ENCODE peak calls at places on chromosomes 7 and 10, in eight cellular contexts. L is stimulated activated CD4-positive, alpha-beta T cell treated with anti-CD3 and anti-CD28 coated beads, Interleukin-4, amount 100 ng/mL, for 24 hours; X is stimulated activated CD8-positive, alpha-beta memory T cell treated with anti-CD3 and anti-CD28 coated beads, Interleukin-4, amount 100 ng/mL, for 48 hours; J is H7; P is progenitor cell of endocrine pancreas; Y is chondrocyte; N is T-helper 2 cell; W is GM23248. T is an unnamed sample.

GRCh38 chr10:86354761-86355540 is 11.6 kb downstream of the GRID1 start:
- DNase-seq in Y (peak; percentile 65), W (no peak), N (no peak), J (no peak), P (no peak), X (no peak), L (no peak), T (no peak)

GRCh38 chr10:13247784-13248183 is 13.6 kb upstream of the UCMA start:
- DNase-seq in N (no peak), P (no peak), W (no peak), Y (no peak), X (no peak), L (no peak), J (no peak), T (no peak)

GRCh38 chr7:157787275-157787701 is 450.5 kb downstream of the DNAJB6 start:
- DNase-seq in J (no peak), L (no peak), Y (peak; percentile 75), N (no peak), W (no peak), P (no peak), X (no peak), T (no peak)

GRCh38 chr10:56646301-56646700 is 285.2 kb upstream of the ZWINT start:
- DNase-seq in X (no peak), Y (no peak), P (no peak), N (no peak), W (no peak), J (no peak), L (no peak), T (no peak)

GRCh38 chr10:43667317-43667731 is 18.6 kb upstream of the ZNF32 start:
- DNase-seq in P (peak; percentile 28), L (no peak), J (peak; percentile 87), Y (no peak), W (peak; percentile 67), N (no peak), X (no peak), T (peak; percentile 29)

GRCh38 chr10:98430427-98430826 is 15.4 kb upstream of the PYROXD2 start:
- DNase-seq in X (no peak), J (no peak), Y (no peak), P (no peak), W (no peak), N (no peak), L (no peak), T (no peak)

GRCh38 chr10:74282151-74282852 is 131.3 kb downstream of the ADK start:
- DNase-seq in W (peak; percentile 80), L (no peak), J (no peak), Y (no peak), N (no peak), P (no peak), X (no peak), T (peak; percentile 79)

GRCh38 chr10:86730227-86730626 is 26.2 kb upstream of the BMPR1A start:
- DNase-seq in W (no peak), Y (no peak), P (no peak), J (no peak), L (no peak), X (no peak), N (no peak), T (no peak)

GRCh38 chr10:101843032-101843991 is at the start of gene KCNIP2:
- DNase-seq in Y (no peak), N (peak; percentile 44), W (no peak), J (peak; percentile 97), X (peak; percentile 59), P (peak; percentile 41), L (peak; percentile 61), T (no peak)

GRCh38 chr7:1395211-1396070 is 63.8 kb downstream of the MICALL2 start:
- DNase-seq in Y (no peak), X (no peak), J (peak; percentile 51), P (no peak), N (no peak), L (no peak), W (no peak), T (no peak)

GRCh38 chr7:50641442-50642405 is 76.5 kb upstream of the DDC start:
- DNase-seq in X (no peak), J (no peak), L (no peak), N (no peak), Y (no peak), W (no peak), P (no peak), T (no peak)

GRCh38 chr10:86070278-86070677 is 296.3 kb downstream of the GRID1 start:
- DNase-seq in L (no peak), X (no peak), N (no peak), P (no peak), W (no peak), J (no peak), Y (no peak), T (no peak)

GRCh38 chr7:144830024-144830785 is 5.6 kb downstream of the TPK1 start:
- DNase-seq in L (no peak), P (no peak), Y (no peak), W (peak; percentile 30), J (no peak), N (no peak), X (no peak), T (no peak)

GRCh38 chr10:86960003-86960862 is 1.8 kb downstream of the SNCG start:
- DNase-seq in X (peak; percentile 63), W (peak; percentile 84), N (peak; percentile 24), Y (peak; percentile 86), L (no peak), J (peak; percentile 96), P (no peak), T (peak; percentile 59)

GRCh38 chr7:157477550-157478212 is 140.9 kb downstream of the DNAJB6 start:
- DNase-seq in X (no peak), Y (no peak), L (peak; percentile 35), J (no peak), N (no peak), W (no peak), P (no peak), T (no peak)

GRCh38 chr10:84452006-84452405 is 123.6 kb downstream of the CCSER2 start:
- DNase-seq in N (no peak), L (no peak), Y (no peak), X (no peak), J (no peak), P (no peak), W (peak; percentile 57), T (peak; percentile 9)

GRCh38 chr10:11002485-11002884 is 15.2 kb upstream of the CELF2 start:
- DNase-seq in L (no peak), J (no peak), N (no peak), Y (no peak), W (no peak), X (no peak), P (no peak), T (no peak)

GRCh38 chr10:6247041-6247712 is 44.4 kb downstream of the PFKFB3 start:
- DNase-seq in N (no peak), X (no peak), W (no peak), J (no peak), Y (no peak), P (no peak), L (no peak), T (no peak)

GRCh38 chr7:340200-340937 is 50.4 kb downstream of the FOXL3 start:
- DNase-seq in P (no peak), J (no peak), L (no peak), N (no peak), W (no peak), Y (no peak), X (no peak), T (no peak)

T was measured in AG10803.